ENCODE peak calls at places on chromosomes 6 and 20, in ten cellular contexts. M, X, A, N, C, G, W, S, E and O are unnamed samples.

GRCh38 chr6:158552055-158552795 is 7.7 kb upstream of the TMEM181 start:
- DNase-seq in M (no peak), X (no peak), A (no peak), N (no peak), C (no peak), G (no peak), W (no peak), S (no peak), E (no peak), O (no peak)

GRCh38 chr20:56460459-56460858 is 8.0 kb upstream of the RTF2 start:
- DNase-seq in M (no peak), X (no peak), A (no peak), N (no peak), C (no peak), G (no peak), W (no peak), S (no peak), E (no peak), O (no peak)

GRCh38 chr6:56957856-56958255 is 2.9 kb downstream of the BEND6 start:
- DNase-seq in M (no peak), X (no peak), A (no peak), N (no peak), C (no peak), G (no peak), W (no peak), S (no peak), E (no peak), O (no peak)

GRCh38 chr6:75933387-75933975 is 139.0 kb downstream of the IMPG1 start:
- DNase-seq in M (no peak), X (no peak), A (no peak), N (no peak), C (no peak), G (no peak), W (no peak), S (no peak), E (no peak), O (no peak)

GRCh38 chr6:161406633-161407032 is 132.8 kb upstream of the AGPAT4 start:
- DNase-seq in M (no peak), X (peak; percentile 54), A (peak; percentile 96), N (peak; percentile 99), C (peak; percentile 72), G (no peak), W (no peak), S (no peak), E (peak; percentile 66), O (no peak)

GRCh38 chr20:64077094-64077493 is 2.2 kb downstream of the RGS19 start:
- DNase-seq in M (peak; percentile 82), X (no peak), A (no peak), N (no peak), C (no peak), G (no peak), W (no peak), S (no peak), E (no peak), O (no peak)

GRCh38 chr6:41191569-41191968 is 9.4 kb downstream of the TREML2 start:
- DNase-seq in M (no peak), X (no peak), A (peak; percentile 18), N (peak; percentile 36), C (no peak), G (no peak), W (no peak), S (no peak), E (peak; percentile 42), O (peak; percentile 82)

GRCh38 chr20:32792316-32792715 is 27.4 kb upstream of the MAPRE1 start:
- DNase-seq in M (no peak), X (no peak), A (peak; percentile 28), N (no peak), C (no peak), G (no peak), W (peak; percentile 61), S (no peak), E (peak; percentile 45), O (no peak)

GRCh38 chr6:4351506-4351852 is 216.1 kb upstream of the ECI2 start:
- DNase-seq in M (no peak), X (no peak), A (no peak), N (no peak), C (no peak), G (no peak), W (no peak), S (no peak), E (no peak), O (no peak)

GRCh38 chr6:4355241-4355640 is 219.9 kb upstream of the ECI2 start:
- DNase-seq in M (no peak), X (no peak), A (peak; percentile 61), N (peak; percentile 86), C (peak; percentile 76), G (no peak), W (no peak), S (no peak), E (peak; percentile 79), O (no peak)

GRCh38 chr6:4351857-4352669 is 216.7 kb upstream of the ECI2 start:
- DNase-seq in M (peak; percentile 66), X (peak; percentile 63), A (peak; percentile 91), N (peak; percentile 87), C (peak; percentile 93), G (peak; percentile 48), W (no peak), S (peak; percentile 46), E (peak; percentile 98), O (peak; percentile 86)

GRCh38 chr6:4352731-4353130 is 217.4 kb upstream of the ECI2 start:
- DNase-seq in M (no peak), X (no peak), A (no peak), N (no peak), C (peak; percentile 9), G (no peak), W (no peak), S (no peak), E (peak; percentile 23), O (peak; percentile 36)

DNA sequence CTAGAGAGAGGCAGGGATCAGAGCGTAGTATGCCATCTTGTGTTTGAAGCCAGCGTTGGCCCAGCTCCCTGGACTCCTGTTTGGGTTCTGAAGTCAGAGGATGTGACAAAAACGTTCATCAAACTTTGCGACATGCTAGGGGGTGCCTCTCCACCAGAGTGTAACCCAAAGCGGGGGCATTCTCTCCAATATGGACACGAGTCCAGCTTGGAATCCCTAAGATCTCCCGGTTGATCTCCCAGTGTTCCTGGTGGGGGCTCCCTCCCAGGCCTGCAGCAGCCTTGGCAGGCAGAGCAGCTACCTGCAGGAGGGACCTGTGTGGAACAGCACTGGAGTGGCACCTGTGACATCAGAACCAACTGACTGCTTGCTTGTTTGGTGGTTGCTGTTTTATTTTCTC is 218.8 kb upstream of the ECI2 start:
- DNase-seq in M (no peak), X (no peak), A (no peak), N (no peak), C (no peak), G (no peak), W (no peak), S (no peak), E (no peak), O (no peak)
- TF ChIP-seq CTCF in M (no peak), X (no peak), A (no peak), N (no peak), C (no peak), G (no peak), W (no peak), S (no peak), E (no peak), O (no peak)

DNA sequence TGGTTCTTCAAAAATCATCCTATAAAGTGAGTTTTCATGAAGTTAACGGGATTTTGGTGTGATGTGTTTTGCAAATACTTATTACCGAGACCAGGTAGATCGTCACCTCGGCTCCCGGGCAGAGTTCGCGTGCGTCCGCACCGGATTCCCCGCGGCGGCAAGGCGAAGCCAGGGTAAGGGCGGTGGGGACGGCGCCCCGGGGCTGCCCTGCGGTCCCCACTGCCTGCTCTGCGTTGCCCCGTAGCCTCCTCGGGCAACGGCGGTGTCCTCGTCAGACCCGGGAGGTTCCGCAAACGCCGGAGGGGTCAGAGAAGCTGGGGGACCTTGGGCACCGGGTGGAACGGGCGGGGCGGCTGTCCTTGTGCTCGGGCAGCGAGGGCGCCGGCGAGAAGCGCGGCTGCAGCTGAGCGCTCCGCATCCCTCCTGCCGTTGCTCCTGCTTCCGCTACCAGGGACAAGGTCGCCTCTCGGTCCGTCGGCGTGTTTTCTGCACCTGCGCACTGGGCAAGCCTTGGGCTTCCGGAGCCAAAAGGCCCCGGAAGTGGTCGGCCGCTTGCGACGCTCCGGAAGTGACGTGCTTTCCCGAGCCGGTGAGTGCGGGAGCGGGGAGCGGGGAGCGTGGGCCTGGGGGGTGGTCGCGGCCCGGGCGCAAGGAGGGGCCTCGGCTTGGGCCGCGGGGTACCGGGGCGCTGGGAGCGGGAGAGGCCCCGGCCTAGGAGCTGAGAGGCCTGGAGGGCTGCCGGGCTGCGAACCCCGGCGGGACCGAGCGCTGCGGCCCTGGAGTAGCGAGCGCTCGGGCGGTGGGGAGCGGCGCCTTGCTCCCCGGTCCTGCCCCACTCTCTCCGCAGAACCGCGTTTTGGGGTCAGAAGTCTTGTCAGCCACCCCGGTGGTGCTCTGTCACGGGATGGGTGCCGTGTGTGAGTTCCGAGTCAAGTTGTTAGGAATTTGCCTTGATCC is at the start of gene MTG2:
- DNase-seq in M (peak; percentile 98), X (peak; percentile 91), A (peak; percentile 95), N (peak; percentile 96), C (peak; percentile 94), G (peak; percentile 78), W (peak; percentile 91), S (peak; percentile 94), E (peak; percentile 96), O (peak; percentile 97)
- TF ChIP-seq CTCF in M (no peak), X (no peak), A (no peak), N (no peak), C (no peak), G (no peak), W (no peak), S (peak; percentile 30), E (peak; percentile 2), O (no peak)

DNA sequence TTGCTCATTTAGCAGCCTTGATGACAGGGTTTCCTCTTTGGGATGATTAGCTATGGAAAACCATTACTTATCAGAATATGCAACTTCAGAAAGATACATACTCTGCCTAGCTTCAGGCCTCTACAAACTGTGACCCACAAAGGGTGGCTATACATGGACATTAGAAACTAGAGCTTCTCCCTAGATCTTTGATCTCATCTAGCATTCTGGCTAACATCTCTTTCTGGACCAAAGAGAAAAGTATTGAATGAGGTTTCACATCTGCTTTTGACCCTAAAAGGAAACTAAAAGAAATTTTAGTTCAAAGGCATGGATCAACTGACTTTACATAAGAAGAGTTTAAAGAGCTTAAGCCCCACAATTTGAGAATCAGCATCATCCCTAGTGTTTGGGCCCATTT is 12.4 kb upstream of the HMGN3 start:
- DNase-seq in M (no peak), X (no peak), A (no peak), N (no peak), C (no peak), G (no peak), W (no peak), S (no peak), E (no peak), O (no peak)
- TF ChIP-seq CTCF in M (no peak), X (no peak), A (no peak), N (no peak), C (no peak), G (no peak), W (no peak), S (no peak), E (no peak), O (no peak)

DNA sequence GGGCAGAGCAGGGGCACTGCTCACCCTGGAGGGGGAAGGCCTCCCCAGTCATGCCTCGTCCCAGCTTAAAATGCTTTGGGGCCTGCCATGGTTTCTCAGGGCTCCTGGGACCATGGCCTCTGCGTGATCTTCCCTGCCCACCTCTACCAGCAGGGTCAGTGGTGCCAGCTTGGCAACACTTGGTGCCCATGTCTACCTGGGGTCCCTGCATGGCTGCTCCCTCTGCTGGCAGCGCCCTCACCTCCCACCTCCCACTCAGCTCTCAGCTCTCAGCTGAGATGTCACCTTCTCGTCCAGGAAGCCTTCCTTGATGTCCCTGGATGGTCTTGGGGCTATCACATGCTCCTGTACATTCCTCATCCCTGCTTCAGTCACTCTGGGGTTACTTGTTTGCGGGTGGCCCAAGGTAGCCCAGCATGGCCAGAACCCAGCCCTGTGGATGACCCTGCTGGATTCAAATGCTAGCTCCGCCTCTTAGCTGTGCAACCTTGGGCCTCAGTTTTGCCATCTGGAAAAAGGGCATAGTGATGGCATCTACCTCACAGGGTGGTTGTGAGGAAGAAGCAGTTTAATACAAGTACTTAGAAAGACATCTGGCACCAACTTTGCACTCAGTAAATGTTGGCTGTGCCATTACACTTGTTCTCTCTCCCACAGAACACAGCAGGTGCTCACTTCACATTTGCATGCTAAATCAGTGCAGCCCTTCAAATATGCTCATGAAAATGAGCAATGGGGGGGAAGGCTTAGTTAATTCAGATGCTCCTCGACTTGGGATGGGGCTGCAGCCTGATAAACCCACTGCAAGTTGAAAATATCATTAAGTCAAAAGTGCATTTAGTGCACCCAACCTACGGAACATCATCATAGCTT is 53.5 kb upstream of the PTPN1 start:
- DNase-seq in M (no peak), X (no peak), A (no peak), N (no peak), C (no peak), G (no peak), W (no peak), S (no peak), E (no peak), O (no peak)
- TF ChIP-seq CTCF in M (no peak), X (no peak), A (peak; percentile 30), N (peak; percentile 30), C (peak; percentile 30), G (no peak), W (no peak), S (no peak), E (peak; percentile 6), O (peak; percentile 31)